ENCODE peak calls at places on chromosomes 1 and 21, in seven cellular contexts. One of them, this sample, is unnamed.

GRCh38 chr21:42561742-42562141 is 48.1 kb downstream of the SLC37A1 start:
- DNase-seq in GM12891: peak
- DNase-seq in GM12878: peak
- DNase-seq in K562: peak
- DNase-seq in H1: no peak
- DNase-seq in HepG2: peak
- DNase-seq in SK-N-SH: no peak
- DNase-seq in this sample: peak

GRCh38 chr21:17679002-17679600 is 66.4 kb upstream of the BTG3 start:
- DNase-seq in GM12878: peak
- DNase-seq in H1: no peak
- DNase-seq in SK-N-SH: peak
- DNase-seq in K562: peak
- DNase-seq in HepG2: peak
- DNase-seq in GM12891: peak
- DNase-seq in this sample: peak

GRCh38 chr1:41621791-41622190 is 137.3 kb upstream of the EDN2 start:
- DNase-seq in GM12878: no peak
- DNase-seq in GM12891: no peak
- DNase-seq in K562: no peak
- DNase-seq in SK-N-SH: no peak
- DNase-seq in H1: no peak
- DNase-seq in HepG2: no peak
- DNase-seq in this sample: no peak

GRCh38 chr1:230679131-230679530 is 34.8 kb downstream of the AGT start:
- DNase-seq in GM12891: no peak
- DNase-seq in SK-N-SH: no peak
- DNase-seq in GM12878: no peak
- DNase-seq in HepG2: no peak
- DNase-seq in K562: no peak
- DNase-seq in H1: no peak
- DNase-seq in this sample: no peak

GRCh38 chr1:5370321-5370720 is 621.9 kb downstream of the NPHP4 start:
- DNase-seq in H1: no peak
- DNase-seq in GM12891: no peak
- DNase-seq in K562: no peak
- DNase-seq in SK-N-SH: no peak
- DNase-seq in HepG2: no peak
- DNase-seq in GM12878: no peak
- DNase-seq in this sample: no peak

GRCh38 chr1:85449356-85449755 is 15.6 kb downstream of the DDAH1 start:
- DNase-seq in HepG2: no peak
- DNase-seq in K562: no peak
- DNase-seq in H1: no peak
- DNase-seq in SK-N-SH: no peak
- DNase-seq in GM12878: no peak
- DNase-seq in GM12891: no peak
- DNase-seq in this sample: no peak

GRCh38 chr1:23122023-23122738 is 46.5 kb downstream of the LUZP1 start:
- DNase-seq in H1: no peak
- DNase-seq in GM12878: no peak
- DNase-seq in HepG2: no peak
- DNase-seq in K562: no peak
- DNase-seq in GM12891: no peak
- DNase-seq in SK-N-SH: no peak
- DNase-seq in this sample: no peak

GRCh38 chr1:107695341-107695740 is 269.6 kb downstream of the VAV3 start:
- DNase-seq in H1: no peak
- DNase-seq in HepG2: no peak
- DNase-seq in GM12878: no peak
- DNase-seq in K562: no peak
- DNase-seq in SK-N-SH: no peak
- DNase-seq in GM12891: no peak
- DNase-seq in this sample: no peak

GRCh38 chr1:110952031-110952430 is 11.7 kb downstream of the LRIF1 start:
- DNase-seq in GM12878: no peak
- DNase-seq in SK-N-SH: no peak
- DNase-seq in HepG2: no peak
- DNase-seq in H1: no peak
- DNase-seq in K562: no peak
- DNase-seq in GM12891: no peak
- DNase-seq in this sample: no peak

GRCh38 chr1:197736689-197737088 is 38.6 kb downstream of the DENND1B start:
- DNase-seq in SK-N-SH: no peak
- DNase-seq in H1: no peak
- DNase-seq in GM12891: no peak
- DNase-seq in K562: no peak
- DNase-seq in HepG2: no peak
- DNase-seq in GM12878: no peak
- DNase-seq in this sample: no peak

GRCh38 chr1:11158291-11158690 is 30.9 kb upstream of the ANGPTL7 start:
- DNase-seq in GM12878: no peak
- DNase-seq in HepG2: no peak
- DNase-seq in SK-N-SH: no peak
- DNase-seq in GM12891: no peak
- DNase-seq in H1: no peak
- DNase-seq in K562: no peak
- DNase-seq in this sample: no peak

GRCh38 chr1:39196244-39197215 is 8.0 kb upstream of the MACF1 start:
- DNase-seq in SK-N-SH: peak
- DNase-seq in GM12878: no peak
- DNase-seq in GM12891: no peak
- DNase-seq in K562: peak
- DNase-seq in H1: no peak
- DNase-seq in HepG2: no peak
- DNase-seq in this sample: peak

GRCh38 chr1:152251391-152251790 is 27.4 kb upstream of the HRNR start:
- DNase-seq in GM12878: no peak
- DNase-seq in HepG2: no peak
- DNase-seq in GM12891: no peak
- DNase-seq in H1: no peak
- DNase-seq in SK-N-SH: no peak
- DNase-seq in K562: no peak
- DNase-seq in this sample: no peak

GRCh38 chr21:36082140-36082742 is 12.4 kb downstream of the CBR1 start:
- DNase-seq in SK-N-SH: no peak
- DNase-seq in GM12891: no peak
- DNase-seq in GM12878: no peak
- DNase-seq in HepG2: no peak
- DNase-seq in K562: no peak
- DNase-seq in H1: no peak
- DNase-seq in this sample: no peak

GRCh38 chr1:192983349-192983980 is 75.7 kb downstream of the UCHL5 start:
- DNase-seq in K562: peak
- DNase-seq in SK-N-SH: no peak
- DNase-seq in HepG2: no peak
- DNase-seq in GM12878: peak
- DNase-seq in GM12891: no peak
- DNase-seq in H1: no peak
- DNase-seq in this sample: no peak

DNA sequence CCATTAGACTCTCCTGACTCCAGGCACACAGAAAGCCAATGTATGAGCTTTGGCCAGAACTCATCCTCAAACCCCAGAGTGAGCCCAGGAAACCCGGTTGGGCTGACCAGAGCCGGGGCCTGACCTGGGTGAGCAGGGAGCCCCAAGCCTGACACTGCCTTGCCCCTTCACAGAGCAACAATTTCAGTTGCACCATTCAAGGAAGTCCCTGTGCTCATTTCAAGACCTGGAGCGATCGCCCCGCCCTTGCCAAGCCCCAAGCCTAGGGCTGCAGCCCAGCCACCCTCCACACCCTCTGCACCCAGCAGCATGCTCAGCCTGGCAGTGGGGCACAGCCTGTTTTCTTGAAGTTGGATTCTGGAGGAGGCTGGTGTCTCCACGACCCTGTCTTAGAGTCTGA is 2.3 kb downstream of the NBL1 start:
- DNase-seq in HepG2: no peak
- DNase-seq in K562: no peak
- DNase-seq in GM12891: peak
- DNase-seq in SK-N-SH: no peak
- DNase-seq in H1: no peak
- DNase-seq in GM12878: no peak
- DNase-seq in this sample: no peak
- TF ChIP-seq POLR2AphosphoS5 in HepG2: no peak
- TF ChIP-seq POLR2AphosphoS5 in K562: no peak
- TF ChIP-seq POLR2AphosphoS5 in GM12891: no peak
- TF ChIP-seq POLR2AphosphoS5 in SK-N-SH: no peak
- TF ChIP-seq POLR2AphosphoS5 in H1: no peak
- TF ChIP-seq POLR2AphosphoS5 in GM12878: no peak
- TF ChIP-seq POLR2AphosphoS5 in this sample: no peak

DNA sequence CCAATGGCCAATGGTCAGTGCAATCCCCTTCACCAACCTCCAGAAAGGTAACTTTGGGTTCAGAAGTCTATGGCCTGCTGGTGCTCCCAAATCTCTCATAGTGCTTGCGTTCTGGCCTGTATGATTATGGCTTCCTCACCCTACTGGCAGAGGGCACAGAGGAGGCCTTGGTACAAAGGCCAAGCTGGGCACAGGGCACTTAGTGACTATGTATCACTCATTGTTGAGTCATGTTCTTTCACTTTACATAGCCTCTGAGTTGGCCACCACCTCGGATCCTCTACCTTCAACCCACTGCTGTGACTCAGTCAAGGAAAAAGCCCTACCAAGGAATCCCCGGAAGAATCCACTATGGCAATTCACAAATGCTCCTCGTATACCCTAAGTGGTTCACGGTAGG is 72.0 kb upstream of the RALGPS2 start:
- DNase-seq in GM12891: no peak
- DNase-seq in K562: no peak
- DNase-seq in SK-N-SH: no peak
- DNase-seq in H1: no peak
- DNase-seq in GM12878: no peak
- DNase-seq in HepG2: no peak
- DNase-seq in this sample: no peak
- TF ChIP-seq TAF1 in GM12891: no peak
- TF ChIP-seq TAF1 in K562: no peak
- TF ChIP-seq TAF1 in SK-N-SH: no peak
- TF ChIP-seq TAF1 in H1: no peak
- TF ChIP-seq TAF1 in GM12878: no peak
- TF ChIP-seq TAF1 in HepG2: no peak
- TF ChIP-seq TAF1 in this sample: no peak

DNA sequence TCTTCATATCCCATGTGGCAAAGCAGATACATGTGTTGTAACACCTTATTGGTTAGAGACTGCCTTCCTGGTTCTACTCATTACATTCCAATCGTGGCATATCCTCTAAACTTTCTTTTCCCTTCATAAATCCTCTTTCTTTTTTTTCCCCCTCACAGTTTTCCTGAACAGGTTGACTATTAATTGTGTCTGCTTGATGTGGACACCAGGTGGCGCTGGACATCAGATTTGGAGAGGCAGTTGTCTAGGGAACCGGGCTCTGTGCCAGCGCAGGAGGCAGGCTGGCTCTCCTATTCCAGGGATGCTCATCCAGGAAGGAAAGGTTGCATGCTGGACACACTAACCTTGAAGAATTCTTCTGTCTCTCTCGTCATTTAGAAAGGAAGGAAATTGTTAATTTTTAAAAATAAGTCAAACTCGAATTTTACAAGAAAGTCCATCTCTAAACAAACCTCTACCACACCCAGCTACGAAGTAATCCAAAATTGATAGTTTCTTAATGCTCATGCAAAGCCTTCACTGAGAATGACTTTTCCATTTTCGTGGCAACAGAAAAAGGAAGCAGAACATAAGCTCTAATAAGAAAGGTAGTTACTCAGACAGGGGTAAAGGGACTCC is 59.4 kb upstream of the ASB17 start:
- DNase-seq in K562: peak
- DNase-seq in GM12891: peak
- DNase-seq in SK-N-SH: peak
- DNase-seq in HepG2: peak
- DNase-seq in GM12878: no peak
- DNase-seq in H1: peak
- DNase-seq in this sample: peak
- TF ChIP-seq POLR2AphosphoS5 in K562: peak
- TF ChIP-seq POLR2AphosphoS5 in GM12891: no peak
- TF ChIP-seq POLR2AphosphoS5 in SK-N-SH: peak
- TF ChIP-seq POLR2AphosphoS5 in HepG2: no peak
- TF ChIP-seq POLR2AphosphoS5 in GM12878: peak
- TF ChIP-seq POLR2AphosphoS5 in H1: no peak
- TF ChIP-seq POLR2AphosphoS5 in this sample: no peak

GRCh38 chr21:14754682-14755081 is 208.6 kb upstream of the SAMSN1 start:
- DNase-seq in H1: no peak
- DNase-seq in HepG2: no peak
- DNase-seq in K562: no peak
- DNase-seq in GM12891: no peak
- DNase-seq in SK-N-SH: no peak
- DNase-seq in GM12878: no peak
- DNase-seq in this sample: no peak

GRCh38 chr21:14754259-14754604 is 208.1 kb upstream of the SAMSN1 start:
- DNase-seq in SK-N-SH: no peak
- DNase-seq in K562: no peak
- DNase-seq in GM12878: no peak
- DNase-seq in H1: no peak
- DNase-seq in HepG2: no peak
- DNase-seq in GM12891: no peak
- DNase-seq in this sample: no peak

GRCh38 chr21:14753069-14753465 is 207.0 kb upstream of the SAMSN1 start:
- DNase-seq in SK-N-SH: no peak
- DNase-seq in GM12878: no peak
- DNase-seq in H1: no peak
- DNase-seq in K562: no peak
- DNase-seq in GM12891: no peak
- DNase-seq in HepG2: no peak
- DNase-seq in this sample: no peak

GRCh38 chr21:14752006-14752909 is 206.1 kb upstream of the SAMSN1 start:
- DNase-seq in SK-N-SH: no peak
- DNase-seq in HepG2: no peak
- DNase-seq in H1: no peak
- DNase-seq in GM12878: no peak
- DNase-seq in GM12891: no peak
- DNase-seq in K562: no peak
- DNase-seq in this sample: no peak

GRCh38 chr21:14753466-14754258 is 207.5 kb upstream of the SAMSN1 start:
- DNase-seq in GM12891: no peak
- DNase-seq in SK-N-SH: no peak
- DNase-seq in GM12878: no peak
- DNase-seq in K562: peak
- DNase-seq in H1: no peak
- DNase-seq in HepG2: no peak
- DNase-seq in this sample: no peak
- TF ChIP-seq TAF1 in GM12891: no peak
- TF ChIP-seq TAF1 in SK-N-SH: no peak
- TF ChIP-seq TAF1 in GM12878: no peak
- TF ChIP-seq TAF1 in K562: no peak
- TF ChIP-seq TAF1 in H1: no peak
- TF ChIP-seq TAF1 in HepG2: no peak
- TF ChIP-seq TAF1 in this sample: no peak

DNA sequence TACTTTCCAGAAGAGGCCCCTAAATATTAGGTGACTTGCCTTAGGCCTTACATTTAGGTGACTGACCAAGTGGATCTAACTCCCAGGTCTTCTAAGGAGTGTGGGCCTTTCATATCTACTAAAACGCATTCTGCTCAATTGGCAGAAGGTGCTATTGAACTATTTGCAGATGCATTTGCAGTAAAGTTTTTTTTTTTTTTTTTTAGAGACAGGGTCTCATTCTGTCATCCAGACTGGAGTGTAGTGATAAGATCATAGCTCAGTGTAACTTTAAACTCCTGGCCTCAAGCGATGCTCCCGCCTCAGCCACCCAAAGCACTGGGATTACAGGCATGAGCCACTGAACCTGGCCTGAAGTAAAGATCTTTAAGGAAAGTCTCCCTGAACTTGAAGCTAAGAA is 13.0 kb upstream of the ACBD6 start:
- DNase-seq in K562: no peak
- DNase-seq in SK-N-SH: no peak
- DNase-seq in GM12878: no peak
- DNase-seq in GM12891: no peak
- DNase-seq in H1: no peak
- DNase-seq in HepG2: no peak
- DNase-seq in this sample: no peak
- TF ChIP-seq POLR2AphosphoS5 in K562: no peak
- TF ChIP-seq POLR2AphosphoS5 in SK-N-SH: no peak
- TF ChIP-seq POLR2AphosphoS5 in GM12878: no peak
- TF ChIP-seq POLR2AphosphoS5 in GM12891: no peak
- TF ChIP-seq POLR2AphosphoS5 in H1: no peak
- TF ChIP-seq POLR2AphosphoS5 in HepG2: no peak
- TF ChIP-seq POLR2AphosphoS5 in this sample: no peak

This sample was measured in GM12892.